ENCODE peak calls at places on chromosomes 7 and 10, in five cellular contexts. K, U, M, G and D are unnamed samples.

GRCh38 chr7:2494191-2495130 is 18.3 kb upstream of the GRIFIN start:
- DNase-seq in K (no peak), U (no peak), M (no peak), G (no peak), D (no peak)

GRCh38 chr10:63456437-63457210 is 9.2 kb downstream of the JMJD1C start:
- DNase-seq in K (no peak), U (no peak), M (no peak), G (peak; percentile 85), D (no peak)

GRCh38 chr10:112774210-112774609 is 175.8 kb upstream of the TCF7L2 start:
- DNase-seq in K (peak; percentile 42), U (no peak), M (no peak), G (no peak), D (no peak)

GRCh38 chr7:85185355-85186082 is 1.3 kb downstream of the SEMA3D start:
- DNase-seq in K (no peak), U (no peak), M (peak; percentile 78), G (peak; percentile 85), D (no peak)

GRCh38 chr7:55296070-55296469 is 69.1 kb upstream of the LANCL2 start:
- DNase-seq in K (no peak), U (no peak), M (no peak), G (no peak), D (no peak)

GRCh38 chr10:86213148-86213547 is 153.4 kb downstream of the GRID1 start:
- DNase-seq in K (no peak), U (no peak), M (no peak), G (no peak), D (no peak)

GRCh38 chr7:74612015-74612829 is 45.3 kb upstream of the GTF2I start:
- DNase-seq in K (peak; percentile 74), U (no peak), M (peak; percentile 18), G (peak; percentile 29), D (no peak)

GRCh38 chr7:99422625-99423024 is 13.9 kb downstream of the BUD31 start:
- DNase-seq in K (no peak), U (no peak), M (no peak), G (no peak), D (no peak)

GRCh38 chr10:88245974-88246511 is 337.1 kb downstream of the RNLS start:
- DNase-seq in K (no peak), U (no peak), M (no peak), G (peak; percentile 65), D (no peak)

GRCh38 chr10:97297556-97298222 is 5.3 kb upstream of the ARHGAP19 start:
- DNase-seq in K (peak; percentile 54), U (no peak), M (no peak), G (no peak), D (no peak)

GRCh38 chr7:19928247-19928646 is 154.8 kb upstream of the TMEM196 start:
- DNase-seq in K (no peak), U (no peak), M (no peak), G (peak; percentile 5), D (no peak)

GRCh38 chr7:50369408-50370026 is 65.0 kb downstream of the IKZF1 start:
- DNase-seq in K (peak; percentile 11), U (peak; percentile 83), M (peak; percentile 76), G (peak; percentile 5), D (peak; percentile 55)

GRCh38 chr10:44462338-44462914 is 77.5 kb upstream of the CXCL12 start:
- DNase-seq in K (no peak), U (no peak), M (no peak), G (peak; percentile 49), D (no peak)

GRCh38 chr10:94334857-94335256 is 27.9 kb downstream of the NOC3L start:
- DNase-seq in K (no peak), U (no peak), M (no peak), G (peak; percentile 8), D (no peak)

GRCh38 chr7:73341877-73342276 is 13.9 kb downstream of the FKBP6 start:
- DNase-seq in K (peak; percentile 43), U (no peak), M (no peak), G (peak; percentile 76), D (no peak)

GRCh38 chr10:12088919-12089318 is 20.2 kb downstream of the DHTKD1 start:
- DNase-seq in K (no peak), U (no peak), M (no peak), G (no peak), D (no peak)

GRCh38 chr7:11758627-11759111 is 73.3 kb downstream of the THSD7A start:
- DNase-seq in K (no peak), U (no peak), M (no peak), G (no peak), D (no peak)

GRCh38 chr10:110087682-110088081 is 79.9 kb downstream of the ADD3 start:
- DNase-seq in K (no peak), U (no peak), M (no peak), G (no peak), D (no peak)

GRCh38 chr7:30667172-30667571 is 15.1 kb downstream of the CRHR2 start:
- DNase-seq in K (no peak), U (no peak), M (no peak), G (no peak), D (no peak)

GRCh38 chr7:66047426-66047825 is 28.2 kb upstream of the ASL start:
- DNase-seq in K (no peak), U (no peak), M (no peak), G (peak; percentile 93), D (no peak)

GRCh38 chr7:43764039-43764789 is 5.7 kb downstream of the BLVRA start:
- DNase-seq in K (peak; percentile 58), U (peak; percentile 4), M (no peak), G (no peak), D (no peak)
- H3K4me3 ChIP-seq in K (peak overlapping the region; percentile 47), U (no peak overlapping the region), M (no peak overlapping the region), G (no peak overlapping the region), D (no peak overlapping the region)

GRCh38 chr7:116463956-116464355 is 35.6 kb upstream of the CAV2 start:
- DNase-seq in K (no peak), U (no peak), M (no peak), G (no peak), D (no peak)
- H2AFZ ChIP-seq in K (no peak overlapping the region), U (no peak overlapping the region), M (no peak overlapping the region), G (no peak overlapping the region), D (no peak overlapping the region)

GRCh38 chr10:32163774-32164148 is 107.5 kb upstream of the KIF5B start:
- DNase-seq in K (no peak), U (no peak), M (no peak), G (no peak), D (no peak)

GRCh38 chr10:32166365-32166764 is 110.1 kb upstream of the KIF5B start:
- DNase-seq in K (peak; percentile 58), U (no peak), M (no peak), G (no peak), D (no peak)

GRCh38 chr10:32161586-32161985 is 105.4 kb upstream of the KIF5B start:
- DNase-seq in K (no peak), U (no peak), M (no peak), G (no peak), D (no peak)

GRCh38 chr10:32160866-32161265 is 104.6 kb upstream of the KIF5B start:
- DNase-seq in K (no peak), U (no peak), M (no peak), G (no peak), D (no peak)

GRCh38 chr10:32163076-32163773 is 107.0 kb upstream of the KIF5B start:
- DNase-seq in K (no peak), U (no peak), M (no peak), G (peak; percentile 68), D (no peak)
- H3K4me3 ChIP-seq in K (no peak overlapping the region), U (no peak overlapping the region), M (no peak overlapping the region), G (no peak overlapping the region), D (no peak overlapping the region)

GRCh38 chr10:6145414-6145978 is 56.7 kb downstream of the RBM17 start:
- DNase-seq in K (no peak), U (peak; percentile 38), M (peak; percentile 81), G (peak; percentile 23), D (no peak)
- H2AFZ ChIP-seq in K (no peak overlapping the region), U (peak overlapping the region; percentile 74), M (peak overlapping the region; percentile 92), G (peak overlapping the region; percentile 84), D (peak overlapping the region; percentile 92)

GRCh38 chr7:152395115-152395514 is 40.7 kb downstream of the KMT2C start:
- DNase-seq in K (no peak), U (no peak), M (no peak), G (no peak), D (no peak)
- H3K4me3 ChIP-seq in K (no peak overlapping the region), U (no peak overlapping the region), M (no peak overlapping the region), G (no peak overlapping the region), D (no peak overlapping the region)

DNA sequence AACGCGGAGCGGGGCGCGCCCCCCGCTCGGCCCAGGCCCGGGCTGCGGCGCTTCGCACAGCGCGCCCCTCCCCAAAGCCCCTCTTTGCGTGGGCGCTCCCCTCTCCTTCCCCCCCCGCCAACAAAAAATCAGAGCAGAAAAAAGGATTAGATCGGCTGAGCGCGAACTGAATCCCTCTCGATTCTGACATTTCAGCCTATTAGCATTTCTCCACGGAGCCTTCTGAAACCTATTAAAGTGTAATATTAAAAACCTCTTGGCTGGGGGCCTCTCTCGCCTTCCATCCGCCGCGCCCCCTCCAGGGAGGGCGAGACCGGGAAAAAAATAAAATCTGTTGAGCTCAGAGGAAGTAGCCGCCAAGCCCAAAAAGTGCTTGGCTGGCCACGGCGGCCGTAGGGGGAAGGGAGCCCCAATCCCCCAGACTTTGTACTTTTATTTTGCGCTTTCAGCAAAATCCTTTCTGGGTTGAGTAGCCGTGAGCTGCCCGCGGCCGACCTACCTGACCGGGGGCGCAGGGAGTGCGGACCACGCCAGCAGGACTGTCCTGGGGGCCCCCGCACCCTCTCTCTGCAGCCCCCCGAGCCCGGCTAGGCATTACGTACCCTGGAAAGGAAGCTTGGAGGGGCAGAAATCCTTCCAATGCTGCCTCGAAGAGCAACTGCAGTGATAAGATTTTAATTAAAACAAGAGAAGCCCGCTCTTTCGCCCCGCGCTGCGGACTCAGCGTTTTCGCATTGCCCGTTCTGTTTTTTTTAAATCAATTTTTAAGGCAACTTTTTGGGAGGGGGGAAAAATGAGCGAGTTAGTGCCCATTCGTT is 1.3 kb upstream of the TNRC18 start:
- DNase-seq in K (peak; percentile 70), U (no peak), M (peak; percentile 60), G (peak; percentile 76), D (peak; percentile 61)
- H2AFZ ChIP-seq in K (no peak overlapping the region), U (peak overlapping the region; percentile 16), M (no peak overlapping the region), G (peak overlapping the region; percentile 33), D (peak overlapping the region; percentile 80)